ENCODE peak calls at places on chromosomes 1 and 21, in six cellular contexts. Y is progenitor cell of endocrine pancreas, S is endothelial cell of umbilical vein, K is Calu3, A is AG09319, B is choroid plexus epithelial cell. L is an unnamed sample.

GRCh38 chr1:222047370-222047769 is 305.5 kb upstream of the DUSP10 start:
- DNase-seq in B (no peak), Y (no peak), A (no peak), K (no peak), S (no peak), L (no peak)

GRCh38 chr1:179929955-179930798 is 24.4 kb upstream of the CEP350 start:
- DNase-seq in K (no peak), S (peak), Y (no peak), B (no peak), A (no peak), L (no peak)

GRCh38 chr1:23483327-23484252 is at the start of gene ASAP3:
- DNase-seq in Y (peak), B (peak), K (peak), S (peak), A (no peak), L (peak)

GRCh38 chr21:38151021-38151645 is 105.7 kb upstream of the KCNJ15 start:
- DNase-seq in K (no peak), S (no peak), A (no peak), B (no peak), Y (no peak), L (no peak)

GRCh38 chr1:112674986-112675727 is 698 bp downstream of the MOV10 start:
- DNase-seq in A (no peak), S (peak), B (no peak), Y (peak), K (peak), L (peak)

GRCh38 chr1:201495447-201496295 is 11.3 kb downstream of the CSRP1 start:
- DNase-seq in B (peak), S (peak), K (no peak), Y (no peak), A (no peak), L (no peak)

GRCh38 chr1:15213333-15213732 is 33.7 kb upstream of the FHAD1 start:
- DNase-seq in A (peak), K (no peak), Y (no peak), B (peak), S (no peak), L (no peak)

GRCh38 chr1:114154963-114155322 is 1.3 kb upstream of the SYT6 start:
- DNase-seq in A (peak), S (peak), Y (peak), B (no peak), K (peak), L (no peak)

GRCh38 chr1:170313306-170313705 is 167.5 kb downstream of the NTMT2 start:
- DNase-seq in B (no peak), S (no peak), A (no peak), Y (no peak), K (no peak), L (no peak)

GRCh38 chr1:223125249-223125648 is 17.8 kb downstream of the TLR5 start:
- DNase-seq in B (no peak), A (no peak), S (no peak), Y (no peak), K (no peak), L (no peak)

GRCh38 chr1:236090741-236091147 is 25.9 kb upstream of the NID1 start:
- DNase-seq in Y (no peak), S (no peak), B (peak), A (no peak), K (no peak), L (no peak)

GRCh38 chr1:246275036-246275435 is 232.0 kb downstream of the SMYD3 start:
- DNase-seq in K (no peak), B (no peak), Y (no peak), S (no peak), A (no peak), L (no peak)

GRCh38 chr1:8009043-8010002 is 16.8 kb downstream of the ERRFI1 start:
- DNase-seq in S (no peak), K (no peak), Y (no peak), B (peak), A (no peak), L (no peak)

GRCh38 chr1:167432780-167433179 is 85.5 kb downstream of the CD247 start:
- DNase-seq in S (no peak), B (no peak), Y (no peak), K (no peak), A (no peak), L (no peak)

GRCh38 chr1:91770675-91771074 is 115.3 kb downstream of the TGFBR3 start:
- DNase-seq in K (no peak), S (no peak), Y (no peak), B (no peak), A (no peak), L (no peak)

GRCh38 chr1:43719063-43719462 is 11.7 kb downstream of the ST3GAL3 start:
- DNase-seq in B (peak), S (no peak), A (peak), Y (no peak), K (no peak), L (no peak)

GRCh38 chr1:218348628-218349185 is 3.6 kb downstream of the TGFB2 start:
- DNase-seq in Y (no peak), K (no peak), A (no peak), S (peak), B (no peak), L (no peak)

GRCh38 chr1:111541721-111542120 is 38.3 kb upstream of the ADORA3 start:
- DNase-seq in K (no peak), B (peak), S (no peak), Y (no peak), A (no peak), L (peak)

DNA sequence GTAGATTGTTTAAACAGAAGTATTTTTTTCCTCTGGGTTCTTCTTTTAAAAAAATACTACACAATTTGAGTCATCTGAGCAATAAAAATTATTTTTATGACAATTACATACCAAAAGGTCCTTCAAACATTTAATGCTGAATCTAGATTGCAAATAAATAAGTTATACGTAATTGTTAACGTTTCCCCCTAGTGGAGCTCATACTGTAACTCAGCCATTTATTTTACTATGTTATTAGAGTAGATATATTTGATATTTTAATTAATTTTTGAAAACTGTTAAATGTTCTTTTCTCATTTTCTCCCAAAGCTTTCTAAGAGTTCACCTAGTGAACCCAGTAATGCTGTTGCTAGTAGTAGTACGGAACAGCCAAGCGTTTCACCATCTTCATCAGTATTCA is 33.5 kb downstream of the ZMYM1 start:
- DNase-seq in A (no peak), S (peak), Y (no peak), B (peak), K (no peak), L (no peak)
- TF ChIP-seq CTCF in A (no peak), S (no peak), Y (peak), B (peak), K (no peak), L (no peak)

DNA sequence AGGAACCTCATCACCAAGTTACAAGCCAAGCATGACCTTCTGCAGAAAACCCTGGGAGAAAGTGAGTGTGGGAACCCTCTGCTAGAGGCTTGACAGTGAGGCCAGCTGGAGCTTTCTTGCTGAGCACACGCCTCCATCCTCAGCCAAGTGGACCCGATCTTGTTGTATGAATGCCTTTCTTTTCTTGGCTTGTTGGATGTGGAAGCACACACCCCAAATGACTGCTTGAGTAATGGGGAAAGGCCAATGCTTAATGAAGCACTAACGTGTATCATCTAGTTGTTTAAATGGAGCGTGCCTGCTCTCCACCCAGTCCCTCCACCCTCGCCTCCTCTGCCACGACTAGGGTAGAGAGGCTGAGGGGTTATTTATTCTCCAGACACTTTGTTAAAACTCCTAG is 54.4 kb upstream of the IKBKE start:
- DNase-seq in Y (no peak), K (no peak), B (no peak), S (no peak), A (no peak), L (no peak)
- TF ChIP-seq CTCF in Y (no peak), K (no peak), B (no peak), S (no peak), A (no peak), L (no peak)

GRCh38 chr21:43280949-43281633 is 112.3 kb downstream of the CRYAA start:
- DNase-seq in S (no peak), A (no peak), B (no peak), K (no peak), Y (no peak), L (no peak)
- TF ChIP-seq CTCF in S (no peak), A (no peak), B (no peak), K (no peak), Y (no peak), L (no peak)

GRCh38 chr1:203351037-203351625 is at the start of gene FMOD:
- DNase-seq in K (peak), A (peak), Y (no peak), S (no peak), B (peak), L (peak)
- TF ChIP-seq CTCF in K (no peak), A (peak), Y (no peak), S (no peak), B (peak), L (peak)

GRCh38 chr1:244393604-244394176 is 58.0 kb downstream of the ADSS2 start:
- DNase-seq in Y (no peak), B (no peak), K (no peak), S (no peak), A (no peak), L (no peak)
- TF ChIP-seq CTCF in Y (no peak), B (no peak), K (no peak), S (no peak), A (no peak), L (no peak)

GRCh38 chr1:79364896-79365295 is 358.4 kb upstream of the ADGRL4 start:
- DNase-seq in K (no peak), S (no peak), A (no peak), Y (no peak), B (no peak), L (no peak)

DNA sequence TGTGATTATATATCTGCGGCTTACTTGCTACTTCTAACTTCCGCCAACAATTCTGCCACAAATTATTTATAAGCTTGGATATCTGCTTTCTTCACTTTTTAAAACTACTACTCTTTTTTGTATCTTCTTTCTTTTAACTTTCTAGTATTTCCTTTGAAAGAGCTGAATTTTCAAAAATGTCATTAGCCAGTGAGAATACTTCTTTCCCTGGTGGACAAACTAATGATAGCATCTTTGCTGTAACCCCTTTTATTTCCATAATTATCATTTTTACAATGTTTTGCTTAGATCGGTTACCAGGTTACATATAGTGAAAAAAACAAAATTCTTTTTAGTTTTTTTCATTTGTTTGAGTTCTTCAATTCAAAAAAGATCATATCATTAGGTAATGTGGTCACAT is 355.9 kb upstream of the ADGRL4 start:
- DNase-seq in A (no peak), K (no peak), S (no peak), Y (no peak), B (no peak), L (no peak)
- TF ChIP-seq CTCF in A (no peak), K (no peak), S (no peak), Y (peak), B (peak), L (no peak)

L was measured in MCF 10A.